ENCODE peak calls at places on chromosomes 1 and 21, in five cellular contexts. One of them, this sample, is unnamed.

GRCh38 chr21:17391811-17392340 is 121.0 kb upstream of the CXADR start:
- DNase-seq in NCI-H446 treated with DMSO at 0.1 percent for 48 hours: no peak
- DNase-seq in GOT3: no peak
- DNase-seq in nucleus accumbens: no peak
- DNase-seq in immature natural killer cell: no peak
- DNase-seq in this sample: no peak

GRCh38 chr1:59949648-59950047 is 23.1 kb upstream of the CYP2J2 start:
- DNase-seq in NCI-H446 treated with DMSO at 0.1 percent for 48 hours: no peak
- DNase-seq in GOT3: no peak
- DNase-seq in nucleus accumbens: no peak
- DNase-seq in immature natural killer cell: no peak
- DNase-seq in this sample: no peak

GRCh38 chr1:174258148-174258550 is 98.8 kb downstream of the RABGAP1L start:
- DNase-seq in NCI-H446 treated with DMSO at 0.1 percent for 48 hours: no peak
- DNase-seq in GOT3: no peak
- DNase-seq in nucleus accumbens: no peak
- DNase-seq in immature natural killer cell: peak
- DNase-seq in this sample: no peak

GRCh38 chr1:179025975-179026812 is 500 bp downstream of the FAM20B start:
- DNase-seq in NCI-H446 treated with DMSO at 0.1 percent for 48 hours: peak
- DNase-seq in GOT3: no peak
- DNase-seq in nucleus accumbens: no peak
- DNase-seq in immature natural killer cell: peak
- DNase-seq in this sample: peak

GRCh38 chr1:9448132-9449105 is 90.8 kb upstream of the SLC25A33 start:
- DNase-seq in NCI-H446 treated with DMSO at 0.1 percent for 48 hours: no peak
- DNase-seq in GOT3: no peak
- DNase-seq in nucleus accumbens: no peak
- DNase-seq in immature natural killer cell: no peak
- DNase-seq in this sample: no peak

GRCh38 chr1:113375878-113376277 is 14.4 kb upstream of the MAGI3 start:
- DNase-seq in NCI-H446 treated with DMSO at 0.1 percent for 48 hours: no peak
- DNase-seq in GOT3: no peak
- DNase-seq in nucleus accumbens: no peak
- DNase-seq in immature natural killer cell: no peak
- DNase-seq in this sample: no peak

GRCh38 chr1:230566481-230566880 is 75.8 kb upstream of the COG2 start:
- DNase-seq in NCI-H446 treated with DMSO at 0.1 percent for 48 hours: no peak
- DNase-seq in GOT3: no peak
- DNase-seq in nucleus accumbens: no peak
- DNase-seq in immature natural killer cell: no peak
- DNase-seq in this sample: no peak

GRCh38 chr1:193487722-193488121 is 301.3 kb upstream of the B3GALT2 start:
- DNase-seq in NCI-H446 treated with DMSO at 0.1 percent for 48 hours: no peak
- DNase-seq in GOT3: no peak
- DNase-seq in nucleus accumbens: no peak
- DNase-seq in immature natural killer cell: no peak
- DNase-seq in this sample: no peak

GRCh38 chr1:99600782-99601181 is 45.1 kb upstream of the PALMD start:
- DNase-seq in NCI-H446 treated with DMSO at 0.1 percent for 48 hours: no peak
- DNase-seq in GOT3: no peak
- DNase-seq in nucleus accumbens: no peak
- DNase-seq in immature natural killer cell: no peak
- DNase-seq in this sample: no peak

GRCh38 chr1:8541961-8542521 is 224.1 kb downstream of the SLC45A1 start:
- DNase-seq in NCI-H446 treated with DMSO at 0.1 percent for 48 hours: no peak
- DNase-seq in GOT3: no peak
- DNase-seq in nucleus accumbens: no peak
- DNase-seq in immature natural killer cell: no peak
- DNase-seq in this sample: no peak

GRCh38 chr1:156663178-156663577 is 14.0 kb downstream of the NES start:
- DNase-seq in NCI-H446 treated with DMSO at 0.1 percent for 48 hours: no peak
- DNase-seq in GOT3: no peak
- DNase-seq in nucleus accumbens: no peak
- DNase-seq in immature natural killer cell: no peak
- DNase-seq in this sample: no peak

GRCh38 chr1:178579562-178579961 is 66.7 kb downstream of the TEX35 start:
- DNase-seq in NCI-H446 treated with DMSO at 0.1 percent for 48 hours: no peak
- DNase-seq in GOT3: no peak
- DNase-seq in nucleus accumbens: no peak
- DNase-seq in immature natural killer cell: no peak
- DNase-seq in this sample: no peak

GRCh38 chr1:24591781-24592180 is 35.9 kb downstream of the NCMAP start:
- DNase-seq in NCI-H446 treated with DMSO at 0.1 percent for 48 hours: no peak
- DNase-seq in GOT3: no peak
- DNase-seq in nucleus accumbens: no peak
- DNase-seq in immature natural killer cell: no peak
- DNase-seq in this sample: no peak

GRCh38 chr1:1434131-1434811 is 1.2 kb upstream of the VWA1 start:
- DNase-seq in NCI-H446 treated with DMSO at 0.1 percent for 48 hours: peak
- DNase-seq in GOT3: no peak
- DNase-seq in nucleus accumbens: no peak
- DNase-seq in immature natural killer cell: no peak
- DNase-seq in this sample: no peak

GRCh38 chr21:34630536-34631143 is 15.7 kb upstream of the RCAN1 start:
- DNase-seq in NCI-H446 treated with DMSO at 0.1 percent for 48 hours: no peak
- DNase-seq in GOT3: no peak
- DNase-seq in nucleus accumbens: no peak
- DNase-seq in immature natural killer cell: peak
- DNase-seq in this sample: no peak

GRCh38 chr1:2337501-2337900 is 53.9 kb downstream of the MORN1 start:
- DNase-seq in NCI-H446 treated with DMSO at 0.1 percent for 48 hours: no peak
- DNase-seq in GOT3: no peak
- DNase-seq in nucleus accumbens: no peak
- DNase-seq in immature natural killer cell: no peak
- DNase-seq in this sample: no peak

GRCh38 chr1:167297222-167298214 is 76.8 kb downstream of the POU2F1 start:
- DNase-seq in NCI-H446 treated with DMSO at 0.1 percent for 48 hours: no peak
- DNase-seq in GOT3: no peak
- DNase-seq in nucleus accumbens: no peak
- DNase-seq in immature natural killer cell: no peak
- DNase-seq in this sample: no peak

This sample was measured in mesothelial cell of epicardium.